ENCODE peak calls at places on chromosome 15, in four cellular contexts. N is ovary, A is spleen, V is astrocyte. R is an unnamed sample. For H3K27me3, the result is how much of the 10 kb centered on the place peaks cover.

GRCh38 chr15:31840849-31841476 is 189.4 kb upstream of the CHRNA7 start:
- DNase-seq in N (no peak), A (no peak), V (no peak), R (no peak)

GRCh38 chr15:95953032-95953431 is 377.5 kb upstream of the NR2F2 start:
- DNase-seq in N (no peak), A (no peak), V (no peak), R (no peak)

GRCh38 chr15:45254405-45255293 is 2.6 kb downstream of the SLC28A2 start:
- DNase-seq in N (no peak), A (no peak), V (peak), R (no peak)

GRCh38 chr15:61130945-61131597 is 98.0 kb downstream of the RORA start:
- DNase-seq in N (no peak), A (no peak), V (no peak), R (no peak)

GRCh38 chr15:90579213-90579612 is 49.5 kb downstream of the CRTC3 start:
- DNase-seq in N (no peak), A (no peak), V (no peak), R (no peak)

GRCh38 chr15:42632100-42632675 is 56.8 kb downstream of the STARD9 start:
- DNase-seq in N (no peak), A (no peak), V (no peak), R (no peak)

GRCh38 chr15:75646944-75647364 is 758 bp upstream of the SNX33 start:
- DNase-seq in N (no peak), A (no peak), V (no peak), R (no peak)

GRCh38 chr15:81880833-81881232 is 165.0 kb downstream of the MEX3B start:
- DNase-seq in N (no peak), A (no peak), V (no peak), R (no peak)

GRCh38 chr15:101024709-101025108 is 105.6 kb downstream of the LRRK1 start:
- DNase-seq in N (no peak), A (peak), V (no peak), R (no peak)

GRCh38 chr15:51314391-51315337 is 23.7 kb downstream of the CYP19A1 start:
- DNase-seq in N (no peak), A (no peak), V (no peak), R (no peak)

GRCh38 chr15:67146875-67147381 is 81.5 kb downstream of the SMAD3 start:
- DNase-seq in N (peak), A (no peak), V (peak), R (no peak)

GRCh38 chr15:89397653-89398023 is 63.0 kb upstream of the POLG start:
- DNase-seq in N (no peak), A (no peak), V (no peak), R (no peak)

GRCh38 chr15:89400997-89401590 is 66.5 kb upstream of the POLG start:
- DNase-seq in N (no peak), A (no peak), V (no peak), R (no peak)

GRCh38 chr15:89399070-89399389 is 64.4 kb upstream of the POLG start:
- DNase-seq in N (no peak), A (no peak), V (no peak), R (no peak)

GRCh38 chr15:89400121-89400996 is 65.7 kb upstream of the POLG start:
- DNase-seq in N (no peak), A (peak), V (no peak), R (no peak)

DNA sequence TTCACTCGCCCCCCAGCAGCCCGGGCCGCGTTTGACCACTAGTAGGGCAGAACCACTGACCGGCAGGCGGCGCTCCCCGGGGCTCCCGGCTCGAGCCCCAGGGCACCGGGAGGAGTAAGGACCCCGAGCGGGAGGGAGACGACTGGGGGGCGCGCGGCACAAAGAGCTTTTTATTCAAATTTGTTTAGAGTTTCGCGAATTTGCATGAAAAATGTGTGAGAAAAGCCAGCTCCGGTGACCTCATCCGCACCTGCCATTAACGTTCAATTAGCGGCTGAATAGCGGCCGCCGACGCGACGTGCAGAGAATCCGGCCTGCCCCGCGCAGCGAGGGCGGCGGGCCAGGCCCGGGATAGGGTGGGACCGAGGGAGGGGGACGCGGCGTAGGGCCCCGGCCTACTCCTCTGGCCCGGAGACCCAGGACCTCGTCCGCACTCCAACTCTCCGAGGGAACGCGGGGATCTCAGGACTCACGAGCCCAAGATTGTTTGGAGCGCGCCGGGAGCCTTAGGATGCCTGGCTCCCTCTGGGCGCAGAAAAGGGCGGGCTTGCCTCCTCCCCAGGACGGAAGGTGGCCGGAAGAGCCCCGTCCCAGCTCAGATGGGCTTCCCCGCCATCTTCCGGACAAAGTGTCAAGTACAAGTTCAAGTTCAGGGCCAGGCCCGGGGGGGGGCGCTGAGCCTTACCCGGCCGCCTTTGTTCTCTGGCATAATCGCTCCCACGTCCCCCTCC is 64.9 kb upstream of the POLG start:
- DNase-seq in N (no peak), A (peak), V (no peak), R (no peak)
- H3K27me3 ChIP-seq in N (under half), A (half or more), V (half or more), R (under half)

DNA sequence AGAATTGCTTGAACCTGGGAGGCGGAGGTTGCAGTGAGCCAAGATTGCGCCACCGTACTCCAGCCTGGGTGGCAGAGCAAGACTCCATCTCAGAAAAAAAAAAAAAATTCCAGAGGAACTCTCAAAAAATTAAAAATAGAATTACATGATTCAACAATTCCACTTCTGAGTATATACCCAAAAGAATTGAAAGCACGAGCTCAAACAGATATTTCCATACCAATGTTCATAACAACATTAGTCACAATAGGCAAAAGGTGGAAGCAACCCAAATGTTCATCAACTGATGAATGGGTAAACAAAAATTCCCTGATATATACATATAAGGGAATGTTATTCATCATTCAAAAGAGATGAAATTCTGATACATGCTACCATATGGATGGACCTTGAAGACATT is 16.9 kb upstream of the MORF4L1 start:
- DNase-seq in N (no peak), A (no peak), V (peak), R (no peak)
- H3K27ac ChIP-seq in N (no peak), A (no peak), V (no peak), R (peak)

GRCh38 chr15:50261979-50262378 is 3.5 kb downstream of the HDC start:
- DNase-seq in N (no peak), A (no peak), V (no peak), R (no peak)
- TF ChIP-seq CTCF in N (no peak), A (no peak), V (no peak), R (no peak)

DNA sequence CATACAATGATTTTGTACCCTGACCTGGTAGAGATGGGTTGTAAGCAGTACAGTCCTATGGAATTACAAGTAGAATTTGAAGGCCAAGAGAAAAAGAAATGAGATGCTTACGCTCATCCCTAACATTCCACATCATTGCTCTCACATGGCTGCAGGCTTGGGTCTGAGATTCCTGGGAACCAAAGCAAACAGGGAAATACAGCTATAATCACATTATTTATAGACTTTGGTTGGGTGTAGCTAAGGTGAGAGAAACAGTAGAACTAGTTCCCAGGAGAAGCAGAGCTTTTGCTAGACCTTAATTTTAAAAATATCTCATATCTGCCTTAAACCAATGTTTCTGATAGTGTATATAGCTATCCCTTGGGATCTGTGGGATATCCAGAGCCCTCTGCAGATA is 51.4 kb downstream of the SLCO3A1 start:
- DNase-seq in N (no peak), A (no peak), V (no peak), R (no peak)
- H3K27me3 ChIP-seq in N (under half), A (under half), V (under half), R (under half)

DNA sequence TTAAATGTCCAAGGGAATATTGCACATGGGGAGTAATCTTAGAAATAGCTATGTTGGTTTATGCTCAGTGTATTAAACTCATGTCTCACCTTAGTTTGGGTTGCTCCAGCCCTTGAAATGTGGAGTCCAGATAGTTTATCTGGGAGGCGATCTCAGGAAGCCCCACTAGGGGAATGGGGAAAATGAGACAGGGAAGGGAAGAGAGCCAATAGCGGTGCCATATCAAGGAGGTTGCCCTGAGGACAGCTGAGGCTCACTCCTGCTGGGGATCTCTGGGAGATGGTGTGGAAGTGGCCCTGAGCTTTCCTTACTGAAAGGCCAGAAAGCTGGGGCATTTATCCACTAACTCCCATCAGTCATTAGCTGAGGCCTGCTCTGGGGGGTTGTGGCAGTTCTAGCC is 43.3 kb upstream of the POLR2M start:
- DNase-seq in N (no peak), A (no peak), V (no peak), R (no peak)
- H3K27ac ChIP-seq in N (no peak), A (no peak), V (no peak), R (no peak)

GRCh38 chr15:98324341-98324970 is 323.9 kb upstream of the IGF1R start:
- DNase-seq in N (no peak), A (no peak), V (no peak), R (no peak)
- TF ChIP-seq CTCF in N (no peak), A (no peak), V (no peak), R (no peak)

DNA sequence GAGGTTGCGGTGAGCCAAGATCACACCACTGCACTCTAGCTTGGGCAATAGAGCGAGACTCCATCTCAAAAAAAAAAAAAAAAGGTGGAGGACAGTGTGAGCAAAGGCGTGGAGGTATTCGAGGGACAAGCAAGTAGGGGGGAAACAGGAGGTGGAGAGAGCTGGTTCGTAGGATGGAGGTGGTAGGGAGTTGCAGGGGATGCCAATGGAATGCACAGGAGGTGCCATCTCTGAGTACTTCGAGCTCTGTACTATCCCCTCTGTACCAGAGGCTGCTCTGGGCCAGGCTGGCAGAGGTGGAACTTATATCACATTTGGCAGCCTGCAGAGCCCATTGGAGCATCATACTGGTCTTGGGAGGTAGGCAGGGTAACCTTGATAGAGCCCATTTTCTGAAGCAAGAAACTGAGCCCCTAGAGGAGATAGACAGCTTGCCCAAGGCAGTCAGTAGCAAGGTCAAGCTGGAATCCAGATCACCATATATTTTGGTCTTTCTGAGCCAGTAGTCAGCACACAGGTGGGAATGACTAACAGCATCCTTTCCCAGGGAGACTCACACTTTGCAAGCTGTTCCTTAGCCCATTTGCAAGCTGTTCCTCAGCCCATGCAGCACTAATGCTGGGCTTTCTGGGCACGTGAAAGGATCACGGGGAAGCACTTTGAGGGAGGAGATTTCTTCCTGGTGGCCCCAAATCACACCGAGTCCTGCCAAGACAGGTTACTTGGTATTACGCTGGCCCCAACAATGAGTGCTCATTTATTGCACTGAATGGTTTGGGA is 9.2 kb upstream of the CCDC33 start:
- DNase-seq in N (no peak), A (no peak), V (no peak), R (no peak)
- H3K27me3 ChIP-seq in N (under half), A (under half), V (under half), R (under half)

DNA sequence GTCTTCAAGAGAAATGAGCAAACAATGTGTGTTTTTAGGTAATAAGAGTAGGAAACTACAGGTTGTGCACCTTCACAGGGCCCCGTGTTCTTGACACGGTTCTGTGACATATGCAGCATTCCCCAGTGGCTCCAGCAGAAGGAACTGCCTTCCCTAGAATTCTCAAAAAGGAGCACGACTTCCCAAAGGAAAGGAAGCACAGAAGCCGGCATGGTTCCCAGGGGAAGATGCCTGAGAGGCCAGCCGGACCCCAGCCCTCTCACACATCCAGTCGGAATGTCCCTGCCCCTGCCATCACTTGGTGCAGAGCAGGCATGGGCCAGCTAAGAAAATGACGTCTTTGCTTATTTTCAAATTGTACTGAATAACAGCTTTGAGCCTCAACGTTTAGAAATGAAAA is 187.3 kb upstream of the NSMCE3 start:
- DNase-seq in N (no peak), A (no peak), V (no peak), R (no peak)
- H3K27ac ChIP-seq in N (no peak), A (no peak), V (no peak), R (no peak)

DNA sequence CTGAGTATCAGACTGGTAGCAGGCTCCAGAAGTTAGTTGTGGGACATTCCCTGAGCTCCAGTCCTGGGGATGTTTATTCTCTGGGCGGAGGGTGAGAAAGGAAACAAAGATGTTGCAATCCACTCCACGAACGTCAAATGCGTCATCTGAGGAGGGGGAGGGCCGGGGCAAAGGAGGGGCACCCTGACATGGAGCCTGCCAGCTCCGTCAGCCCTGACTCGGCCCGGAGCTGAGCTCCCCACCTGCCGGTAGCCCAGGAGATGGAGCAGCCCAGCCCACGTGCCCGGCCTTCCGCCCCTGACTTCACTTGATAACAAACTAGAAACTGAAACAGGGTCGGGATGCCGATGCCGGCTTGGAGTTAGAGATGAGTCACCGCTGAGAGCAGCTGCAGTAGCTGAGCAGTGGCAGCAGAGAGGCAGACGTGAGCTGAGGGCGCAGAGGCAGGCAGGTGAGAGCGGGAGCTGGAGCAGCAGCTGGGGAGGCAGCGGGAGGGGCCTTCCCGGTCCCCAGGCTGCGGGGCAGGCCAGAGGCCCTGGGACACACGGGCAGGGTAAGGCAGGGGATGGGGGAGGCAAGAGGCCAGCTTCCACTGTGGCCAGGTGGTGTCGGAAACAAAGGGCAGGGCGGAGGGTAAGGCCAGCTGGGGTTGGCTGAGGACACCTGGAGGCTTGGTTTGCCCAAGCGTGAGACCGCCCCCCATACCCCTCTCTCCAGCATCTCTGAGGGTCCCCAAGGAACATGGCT is at the start of gene ISG20:
- DNase-seq in N (peak), A (peak), V (peak), R (peak)
- TF ChIP-seq CTCF in N (peak), A (peak), V (peak), R (peak)

R was measured in thoracic aorta.